ENCODE peak calls at places on chromosomes 13 and 19, in six cellular contexts. One of them, this sample, is unnamed.

GRCh38 chr19:36182612-36183454 is 30.6 kb upstream of the COX7A1 start:
- DNase-seq in effector CD4-positive, alpha-beta T cell: no peak
- DNase-seq in SHP77: no peak
- DNase-seq in central memory CD8-positive, alpha-beta T cell: no peak
- DNase-seq in GDM1: no peak
- DNase-seq in prostate gland: no peak
- DNase-seq in this sample: no peak

GRCh38 chr19:45884682-45885555 is 1.0 kb downstream of the IRF2BP1 start:
- DNase-seq in effector CD4-positive, alpha-beta T cell: no peak
- DNase-seq in SHP77: peak; percentile 18
- DNase-seq in central memory CD8-positive, alpha-beta T cell: no peak
- DNase-seq in GDM1: no peak
- DNase-seq in prostate gland: peak; percentile 9
- DNase-seq in this sample: peak; percentile 70

GRCh38 chr19:12365094-12365371 is 450 bp downstream of the ZNF442 start:
- DNase-seq in effector CD4-positive, alpha-beta T cell: no peak
- DNase-seq in SHP77: no peak
- DNase-seq in central memory CD8-positive, alpha-beta T cell: no peak
- DNase-seq in GDM1: no peak
- DNase-seq in prostate gland: peak; percentile 10
- DNase-seq in this sample: no peak

GRCh38 chr13:109871018-109871370 is 84.6 kb upstream of the IRS2 start:
- DNase-seq in effector CD4-positive, alpha-beta T cell: no peak
- DNase-seq in SHP77: no peak
- DNase-seq in central memory CD8-positive, alpha-beta T cell: no peak
- DNase-seq in GDM1: no peak
- DNase-seq in prostate gland: no peak
- DNase-seq in this sample: no peak

GRCh38 chr13:99395436-99395835 is 88.2 kb upstream of the GPR183 start:
- DNase-seq in effector CD4-positive, alpha-beta T cell: no peak
- DNase-seq in SHP77: no peak
- DNase-seq in central memory CD8-positive, alpha-beta T cell: no peak
- DNase-seq in GDM1: no peak
- DNase-seq in prostate gland: no peak
- DNase-seq in this sample: no peak

GRCh38 chr13:51523082-51523518 is 61.2 kb upstream of the WDFY2 start:
- DNase-seq in effector CD4-positive, alpha-beta T cell: no peak
- DNase-seq in SHP77: no peak
- DNase-seq in central memory CD8-positive, alpha-beta T cell: no peak
- DNase-seq in GDM1: peak; percentile 93
- DNase-seq in prostate gland: peak; percentile 25
- DNase-seq in this sample: no peak

GRCh38 chr13:51425410-51426042 is 27.3 kb downstream of the INTS6 start:
- DNase-seq in effector CD4-positive, alpha-beta T cell: no peak
- DNase-seq in SHP77: no peak
- DNase-seq in central memory CD8-positive, alpha-beta T cell: no peak
- DNase-seq in GDM1: no peak
- DNase-seq in prostate gland: no peak
- DNase-seq in this sample: no peak

GRCh38 chr13:110283661-110284516 is 23.1 kb downstream of the COL4A1 start:
- DNase-seq in effector CD4-positive, alpha-beta T cell: no peak
- DNase-seq in SHP77: no peak
- DNase-seq in central memory CD8-positive, alpha-beta T cell: no peak
- DNase-seq in GDM1: no peak
- DNase-seq in prostate gland: no peak
- DNase-seq in this sample: no peak